ENCODE peak calls at places on chromosome 11, in six cellular contexts. W, V, R, H, C and Q are unnamed samples.

GRCh38 chr11:27524155-27524554 is 17.6 kb upstream of the LIN7C start:
- DNase-seq in V (peak), W (no peak), R (no peak), C (no peak), H (peak), Q (no peak)

GRCh38 chr11:78465169-78465942 is 47.7 kb upstream of the GAB2 start:
- DNase-seq in W (no peak), V (no peak), R (no peak), H (no peak), C (no peak), Q (no peak)

GRCh38 chr11:6443269-6444003 is 2.6 kb upstream of the HPX start:
- DNase-seq in W (peak), V (peak), H (peak), R (peak), C (peak), Q (no peak)

GRCh38 chr11:66950113-66950535 is 8.1 kb downstream of the PC start:
- DNase-seq in V (peak), H (peak), C (no peak), W (no peak), R (no peak), Q (no peak)

GRCh38 chr11:111730871-111731591 is 35.2 kb downstream of the PPP2R1B start:
- DNase-seq in R (no peak), W (no peak), C (peak), V (no peak), H (peak), Q (no peak)

GRCh38 chr11:28981331-28981865 is 873.2 kb downstream of the METTL15 start:
- DNase-seq in V (no peak), W (no peak), C (no peak), R (no peak), H (peak), Q (no peak)

GRCh38 chr11:125148743-125149142 is 15.8 kb upstream of the PKNOX2 start:
- DNase-seq in C (no peak), V (peak), R (no peak), W (no peak), H (no peak), Q (no peak)

GRCh38 chr11:1871531-1871930 is 18.6 kb downstream of the LSP1 start:
- DNase-seq in R (no peak), V (no peak), H (no peak), W (no peak), C (no peak), Q (no peak)

GRCh38 chr11:116513894-116514293 is 258.9 kb downstream of the BUD13 start:
- DNase-seq in R (peak), V (peak), C (peak), W (no peak), H (peak), Q (no peak)

GRCh38 chr11:22554221-22554620 is 71.4 kb downstream of the FANCF start:
- DNase-seq in W (no peak), R (no peak), C (no peak), H (no peak), V (no peak), Q (no peak)

GRCh38 chr11:63920870-63921417 is 4.0 kb upstream of the RCOR2 start:
- DNase-seq in W (no peak), H (no peak), V (no peak), C (no peak), R (peak), Q (no peak)

GRCh38 chr11:44605068-44605708 is 39.7 kb downstream of the CD82 start:
- DNase-seq in C (no peak), R (no peak), H (no peak), W (no peak), V (no peak), Q (no peak)

GRCh38 chr11:59144579-59145345 is 2.1 kb downstream of the FAM111A start:
- DNase-seq in R (peak), W (peak), C (peak), V (peak), H (peak), Q (no peak)

GRCh38 chr11:106594751-106595351 is 423.4 kb downstream of the GUCY1A2 start:
- DNase-seq in V (no peak), R (no peak), H (no peak), C (no peak), W (no peak), Q (no peak)

GRCh38 chr11:37141707-37142106 is 543.7 kb upstream of the RAG2 start:
- DNase-seq in H (no peak), C (no peak), V (peak), W (no peak), R (no peak), Q (no peak)

GRCh38 chr11:63805844-63806415 is 7.3 kb upstream of the SPINDOC start:
- DNase-seq in H (peak), W (no peak), V (peak), C (no peak), R (no peak), Q (no peak)

GRCh38 chr11:44219830-44220778 is 89.8 kb downstream of the ALX4 start:
- DNase-seq in R (no peak), V (peak), H (no peak), W (no peak), C (no peak), Q (no peak)

GRCh38 chr11:61787928-61788491 is 4.4 kb downstream of the TMEM258 start:
- DNase-seq in W (no peak), C (peak), V (peak), R (no peak), H (peak), Q (no peak)

GRCh38 chr11:124882339-124883071 is 15.2 kb downstream of the ROBO4 start:
- DNase-seq in C (no peak), R (no peak), W (no peak), V (peak), H (peak), Q (no peak)

GRCh38 chr11:108901359-108901758 is 236.5 kb downstream of the DDX10 start:
- DNase-seq in H (no peak), W (no peak), C (no peak), V (no peak), R (no peak), Q (no peak)